ENCODE peak calls at places on chromosome 12, in seven cellular contexts. M, T, X, F, B, O and R are unnamed samples.
A peak's percentile ranks its signal among the peaks of the same experiment; 100 is the strongest.

GRCh38 chr12:124036117-124037109 is 63.4 kb downstream of the ZNF664 start:
- DNase-seq in B (peak; percentile 13), F (peak; percentile 22), M (peak; percentile 27), T (peak; percentile 41), O (peak; percentile 20), X (no peak), R (peak; percentile 49)

GRCh38 chr12:98211914-98212695 is 303.3 kb upstream of the TMPO start:
- DNase-seq in T (no peak), O (peak; percentile 9), B (no peak), X (no peak), M (no peak), F (no peak), R (no peak)

GRCh38 chr12:111791507-111791906 is 24.8 kb downstream of the ALDH2 start:
- DNase-seq in M (peak; percentile 68), X (no peak), O (peak; percentile 51), T (no peak), F (no peak), B (no peak), R (no peak)

GRCh38 chr12:89451876-89452275 is 72.7 kb downstream of the GALNT4 start:
- DNase-seq in F (peak; percentile 81), B (no peak), X (peak; percentile 89), O (no peak), M (peak; percentile 88), T (no peak), R (no peak)

GRCh38 chr12:26940820-26941219 is 2.5 kb downstream of the FGFR1OP2 start:
- DNase-seq in F (no peak), T (no peak), M (no peak), O (no peak), B (no peak), X (no peak), R (no peak)

GRCh38 chr12:124928912-124929530 is 14.6 kb upstream of the UBC start:
- DNase-seq in O (no peak), B (no peak), T (no peak), F (no peak), X (no peak), M (no peak), R (no peak)

GRCh38 chr12:68119250-68119649 is 40.3 kb downstream of the IFNG start:
- DNase-seq in O (no peak), T (no peak), M (no peak), X (no peak), B (no peak), F (no peak), R (no peak)

GRCh38 chr12:22287776-22288621 is 46.5 kb downstream of the ST8SIA1 start:
- DNase-seq in B (no peak), M (peak; percentile 41), T (no peak), F (peak; percentile 51), X (no peak), O (peak; percentile 58), R (no peak)

GRCh38 chr12:8038659-8039114 is 6.2 kb downstream of the FOXJ2 start:
- DNase-seq in O (peak; percentile 14), B (peak; percentile 82), M (peak; percentile 64), X (no peak), F (peak; percentile 74), T (no peak), R (peak; percentile 75)

GRCh38 chr12:72865921-72866320 is 593.8 kb downstream of the TRHDE start:
- DNase-seq in O (no peak), B (no peak), X (no peak), F (peak; percentile 6), T (no peak), M (no peak), R (no peak)

GRCh38 chr12:105440037-105440664 is 109.7 kb downstream of the C12orf75 start:
- DNase-seq in M (no peak), T (no peak), X (no peak), O (no peak), B (no peak), F (no peak), R (no peak)

GRCh38 chr12:130401703-130402102 is 64.0 kb downstream of the PIWIL1 start:
- DNase-seq in O (no peak), B (peak; percentile 21), F (no peak), T (no peak), X (no peak), M (no peak), R (no peak)

GRCh38 chr12:78863482-78864427 is 819 bp upstream of the SYT1 start:
- DNase-seq in X (no peak), T (no peak), F (peak; percentile 65), B (peak; percentile 64), M (peak; percentile 45), O (peak; percentile 10), R (peak; percentile 48)

GRCh38 chr12:124836759-124837158 is 26.9 kb downstream of the SCARB1 start:
- DNase-seq in T (no peak), B (no peak), O (no peak), F (no peak), X (no peak), M (no peak), R (no peak)

GRCh38 chr12:6297170-6297569 is 13.3 kb upstream of the PLEKHG6 start:
- DNase-seq in X (no peak), F (no peak), O (no peak), B (no peak), M (no peak), T (no peak), R (no peak)

GRCh38 chr12:15982471-15982870 is 71.3 kb downstream of the DERA start:
- DNase-seq in O (no peak), M (peak; percentile 62), F (peak; percentile 3), X (no peak), B (no peak), T (no peak), R (no peak)